ENCODE peak calls at places on chromosome 20, in four cellular contexts. One of them, this sample, is unnamed.

GRCh38 chr20:2729791-2730190 is 37.2 kb downstream of the EBF4 start:
- DNase-seq in HepG2: no peak
- DNase-seq in GM12878: no peak
- DNase-seq in H1: no peak
- DNase-seq in this sample: peak; percentile 43

GRCh38 chr20:63943007-63943807 is 13.0 kb downstream of the UCKL1 start:
- DNase-seq in HepG2: no peak
- DNase-seq in GM12878: no peak
- DNase-seq in H1: no peak
- DNase-seq in this sample: no peak

GRCh38 chr20:48238326-48238725 is 453.0 kb upstream of the SULF2 start:
- DNase-seq in HepG2: no peak
- DNase-seq in GM12878: no peak
- DNase-seq in H1: no peak
- DNase-seq in this sample: no peak

GRCh38 chr20:50304883-50305635 is 114.4 kb downstream of the CEBPB start:
- DNase-seq in HepG2: peak; percentile 92
- DNase-seq in GM12878: no peak
- DNase-seq in H1: no peak
- DNase-seq in this sample: peak; percentile 67

GRCh38 chr20:17590245-17590644 is 20.4 kb downstream of the DSTN start:
- DNase-seq in HepG2: no peak
- DNase-seq in GM12878: no peak
- DNase-seq in H1: no peak
- DNase-seq in this sample: no peak

GRCh38 chr20:16387661-16388060 is 185.6 kb downstream of the KIF16B start:
- DNase-seq in HepG2: no peak
- DNase-seq in GM12878: no peak
- DNase-seq in H1: no peak
- DNase-seq in this sample: no peak

GRCh38 chr20:64095927-64096326 is 11.4 kb downstream of the NPBWR2 start:
- DNase-seq in HepG2: no peak
- DNase-seq in GM12878: no peak
- DNase-seq in H1: no peak
- DNase-seq in this sample: no peak

GRCh38 chr20:31508517-31509244 is 5.6 kb upstream of the HM13 start:
- DNase-seq in HepG2: no peak
- DNase-seq in GM12878: no peak
- DNase-seq in H1: no peak
- DNase-seq in this sample: no peak

GRCh38 chr20:43798591-43799149 is 71.9 kb upstream of the GTSF1L start:
- DNase-seq in HepG2: no peak
- DNase-seq in GM12878: no peak
- DNase-seq in H1: no peak
- DNase-seq in this sample: peak; percentile 30

GRCh38 chr20:12847862-12848261 is 160.9 kb upstream of the SPTLC3 start:
- DNase-seq in HepG2: peak; percentile 11
- DNase-seq in GM12878: no peak
- DNase-seq in H1: no peak
- DNase-seq in this sample: no peak

DNA sequence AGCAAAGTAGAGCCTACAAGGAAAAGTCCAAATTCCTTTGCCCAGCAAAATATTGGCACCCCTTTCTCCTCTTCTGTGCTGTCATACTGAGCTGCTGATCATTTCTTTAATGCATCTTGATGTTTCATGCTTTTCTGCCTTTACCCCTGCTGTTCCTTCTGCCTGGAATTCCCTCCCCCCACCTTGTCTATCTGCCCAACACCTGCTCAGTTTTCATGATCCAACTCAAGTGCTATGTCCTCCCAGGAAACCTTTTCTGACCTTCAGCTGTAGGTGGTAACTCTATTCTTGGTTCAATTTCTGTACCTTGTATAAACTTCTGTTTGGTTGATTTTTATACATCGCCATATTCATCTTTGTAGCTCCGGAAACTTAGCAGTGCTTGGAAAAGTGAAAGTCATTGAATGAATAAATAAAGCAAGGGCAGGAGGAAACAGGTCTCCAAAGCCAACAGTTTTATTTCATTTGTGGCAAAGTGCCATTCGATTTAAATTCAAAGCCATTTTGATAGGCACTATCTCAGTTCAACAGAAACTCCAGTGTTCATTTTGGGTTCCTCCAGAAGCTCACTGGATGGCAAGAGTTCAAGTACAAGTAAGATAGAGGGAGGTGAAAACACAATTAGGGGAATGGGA is 10.4 kb upstream of the BMP2 start:
- DNase-seq in HepG2: no peak
- DNase-seq in GM12878: no peak
- DNase-seq in H1: no peak
- DNase-seq in this sample: no peak
- TF ChIP-seq TCF12 in HepG2: no peak
- TF ChIP-seq TCF12 in GM12878: no peak
- TF ChIP-seq TCF12 in H1: no peak
- TF ChIP-seq TCF12 in this sample: no peak

GRCh38 chr20:21586682-21587081 is 72.8 kb upstream of the NKX2-2 start:
- DNase-seq in HepG2: no peak
- DNase-seq in GM12878: no peak
- DNase-seq in H1: no peak
- DNase-seq in this sample: no peak

DNA sequence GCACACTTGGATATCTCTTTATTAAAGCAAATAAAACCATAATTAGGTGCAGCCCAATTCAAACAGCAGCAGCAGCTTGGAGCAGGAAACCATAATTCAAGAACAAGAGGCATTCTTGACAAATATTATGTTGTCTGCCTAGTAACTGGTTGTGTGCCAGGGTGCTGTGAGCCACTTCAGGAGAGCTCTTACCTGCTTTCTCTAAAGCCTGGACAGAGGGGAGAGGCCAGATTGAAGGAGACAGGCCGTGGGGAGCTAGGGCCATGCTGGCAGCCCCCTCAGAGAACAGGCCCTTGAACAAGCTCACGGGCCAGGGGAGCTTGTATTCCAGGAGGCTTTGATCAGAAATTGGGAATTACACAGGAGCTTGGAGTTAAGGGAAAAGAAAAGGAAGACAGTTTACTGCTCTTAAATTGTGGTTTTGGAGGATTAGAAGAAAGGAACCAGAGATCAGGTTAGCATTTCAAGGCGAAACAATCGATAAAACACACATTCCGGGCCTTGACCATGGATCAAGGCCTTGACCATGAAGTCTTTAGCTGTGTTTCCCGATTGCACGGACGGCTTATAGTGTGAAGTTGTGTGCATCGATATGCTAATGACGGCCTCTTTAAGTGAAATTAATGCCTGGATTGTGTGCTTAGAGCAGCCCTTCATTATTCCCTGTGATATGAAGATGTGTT is 69.8 kb upstream of the NKX2-2 start:
- DNase-seq in HepG2: no peak
- DNase-seq in GM12878: no peak
- DNase-seq in H1: no peak
- DNase-seq in this sample: no peak
- TF ChIP-seq TCF12 in HepG2: no peak
- TF ChIP-seq TCF12 in GM12878: no peak
- TF ChIP-seq TCF12 in H1: no peak
- TF ChIP-seq TCF12 in this sample: no peak

DNA sequence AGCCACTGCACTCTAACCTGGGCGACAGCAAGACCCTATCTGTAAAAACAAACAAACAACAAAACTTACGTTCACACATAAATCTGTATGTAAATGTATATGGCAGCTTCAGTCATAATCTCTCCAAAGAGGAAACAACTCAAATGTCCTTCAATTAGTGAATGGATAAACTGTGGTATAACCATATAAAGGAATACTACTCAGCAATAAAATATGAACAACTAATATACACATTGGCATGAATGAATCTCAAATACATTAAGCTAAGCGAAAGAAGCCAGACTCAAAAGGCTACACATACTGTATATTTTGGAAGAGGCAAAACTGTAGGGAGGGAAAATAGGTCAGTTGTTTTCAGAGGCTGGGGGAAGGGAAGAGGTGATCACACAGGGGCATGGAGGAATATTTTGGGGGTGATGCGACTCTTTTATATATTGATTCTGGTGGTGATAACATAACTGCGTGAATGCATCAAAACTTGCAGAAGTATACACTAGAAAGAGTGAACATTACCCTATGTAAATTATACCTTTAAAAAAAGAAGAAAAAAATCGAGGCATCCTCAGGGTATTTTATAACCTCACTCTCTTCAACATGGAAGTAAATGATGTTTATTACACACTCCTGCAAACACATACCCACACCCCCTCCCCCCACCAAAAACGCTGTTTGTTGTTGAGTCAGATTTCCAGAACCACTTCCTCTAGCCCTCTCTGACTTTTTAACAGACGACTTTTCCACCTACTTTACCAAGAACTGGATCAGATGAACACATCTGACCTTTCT is 115.2 kb upstream of the RNF24 start:
- DNase-seq in HepG2: no peak
- DNase-seq in GM12878: no peak
- DNase-seq in H1: no peak
- DNase-seq in this sample: no peak
- TF ChIP-seq TCF12 in HepG2: no peak
- TF ChIP-seq TCF12 in GM12878: no peak
- TF ChIP-seq TCF12 in H1: no peak
- TF ChIP-seq TCF12 in this sample: peak; percentile 27

GRCh38 chr20:52801628-52802006 is 170.5 kb upstream of the TSHZ2 start:
- DNase-seq in HepG2: no peak
- DNase-seq in GM12878: no peak
- DNase-seq in H1: no peak
- DNase-seq in this sample: peak; percentile 50
- TF ChIP-seq TCF12 in HepG2: no peak
- TF ChIP-seq TCF12 in GM12878: no peak
- TF ChIP-seq TCF12 in H1: no peak
- TF ChIP-seq TCF12 in this sample: peak; percentile 35

DNA sequence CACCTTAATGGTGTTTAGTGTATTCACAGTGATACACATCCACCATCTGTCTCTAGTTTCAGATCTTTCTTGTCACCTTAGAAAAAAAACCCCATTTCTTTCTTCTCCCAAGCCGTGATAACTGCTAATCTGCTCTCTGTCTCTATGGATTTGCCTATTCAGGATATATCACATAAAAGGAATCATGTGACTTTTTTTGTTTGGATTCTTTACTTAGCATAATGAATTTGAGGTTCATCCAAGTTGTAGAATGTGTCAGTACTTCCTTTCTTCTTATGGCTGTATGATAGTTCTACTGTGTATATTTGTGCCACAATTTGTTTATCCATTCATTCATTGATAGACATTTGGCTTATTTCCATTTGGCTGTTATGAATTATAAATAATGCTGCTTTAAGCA is 57.1 kb downstream of the ITCH start:
- DNase-seq in HepG2: no peak
- DNase-seq in GM12878: no peak
- DNase-seq in H1: no peak
- DNase-seq in this sample: no peak
- TF ChIP-seq TCF12 in HepG2: no peak
- TF ChIP-seq TCF12 in GM12878: no peak
- TF ChIP-seq TCF12 in H1: no peak
- TF ChIP-seq TCF12 in this sample: no peak

DNA sequence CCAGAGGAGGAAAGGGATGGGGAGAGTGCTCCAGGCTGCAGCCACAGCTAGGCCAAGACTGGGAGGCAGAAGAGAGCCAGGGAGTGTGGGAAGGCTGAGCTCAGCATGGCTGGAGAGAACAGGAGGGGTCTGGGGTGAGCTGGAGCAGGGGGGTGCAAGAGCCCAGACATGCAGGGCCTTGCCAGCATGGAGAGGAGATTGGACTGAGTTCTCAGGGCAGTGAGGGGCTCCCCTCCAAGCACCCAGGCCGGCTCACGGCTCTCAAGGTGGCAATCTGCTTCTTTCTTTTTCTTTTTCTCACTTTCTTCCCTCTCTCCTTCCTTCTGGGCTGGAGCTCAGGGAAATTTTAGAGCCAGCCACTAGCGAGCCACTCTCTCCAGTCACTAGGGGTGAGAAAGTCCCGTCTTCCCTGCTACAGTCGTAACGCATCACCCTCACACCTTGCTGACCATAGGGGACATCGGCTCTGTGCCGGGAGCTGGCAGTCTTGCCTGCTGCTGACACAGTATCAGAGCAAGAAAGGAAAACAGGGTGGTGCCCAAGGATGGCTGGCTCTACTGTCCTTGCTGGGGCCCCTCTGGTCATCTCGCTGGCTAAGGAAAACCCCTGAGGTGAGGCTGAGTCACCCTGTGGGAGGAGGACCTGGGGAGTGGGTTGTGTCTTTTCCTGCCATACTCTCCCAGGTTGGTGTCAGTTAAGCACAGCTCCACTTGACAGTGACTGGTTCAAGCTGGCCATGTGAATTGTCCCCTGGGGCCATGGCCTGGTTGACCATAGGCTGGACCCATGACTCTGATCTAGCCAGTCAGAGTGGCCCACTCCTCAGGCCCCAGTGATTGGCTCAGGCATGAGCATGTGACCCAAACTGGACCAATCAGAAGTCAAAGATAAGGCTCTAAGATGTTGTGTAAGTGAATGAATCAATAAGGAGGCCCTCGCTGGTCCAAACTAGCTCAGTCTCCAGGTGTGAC is 135.1 kb upstream of the PMEPA1 start:
- DNase-seq in HepG2: no peak
- DNase-seq in GM12878: no peak
- DNase-seq in H1: no peak
- DNase-seq in this sample: no peak
- TF ChIP-seq TCF12 in HepG2: no peak
- TF ChIP-seq TCF12 in GM12878: no peak
- TF ChIP-seq TCF12 in H1: no peak
- TF ChIP-seq TCF12 in this sample: no peak

DNA sequence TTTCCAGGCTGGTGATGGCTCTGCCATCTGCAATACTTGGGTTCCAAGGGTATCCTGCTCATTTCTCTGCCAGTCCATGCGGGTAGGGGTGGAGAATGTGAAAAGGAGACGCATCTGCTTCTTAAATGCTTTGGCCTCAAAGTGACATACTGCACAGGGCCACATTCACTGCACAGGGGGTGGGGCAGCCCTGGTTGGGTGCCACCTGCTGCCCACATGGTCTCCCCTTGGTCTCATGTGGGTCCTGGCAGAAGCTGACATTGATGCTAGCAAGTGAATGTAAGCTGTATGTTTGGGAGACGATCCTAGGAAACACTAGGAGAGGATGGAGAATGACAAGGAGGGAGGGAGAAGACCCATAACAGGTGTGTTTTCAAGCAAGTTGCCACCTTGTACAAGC is 140.9 kb downstream of the EDN3 start:
- DNase-seq in HepG2: no peak
- DNase-seq in GM12878: no peak
- DNase-seq in H1: no peak
- DNase-seq in this sample: no peak
- TF ChIP-seq TCF12 in HepG2: no peak
- TF ChIP-seq TCF12 in GM12878: no peak
- TF ChIP-seq TCF12 in H1: no peak
- TF ChIP-seq TCF12 in this sample: no peak

GRCh38 chr20:20706285-20706684 is 6.2 kb downstream of the RALGAPA2 start:
- DNase-seq in HepG2: peak; percentile 38
- DNase-seq in GM12878: no peak
- DNase-seq in H1: no peak
- DNase-seq in this sample: no peak
- TF ChIP-seq TCF12 in HepG2: no peak
- TF ChIP-seq TCF12 in GM12878: no peak
- TF ChIP-seq TCF12 in H1: no peak
- TF ChIP-seq TCF12 in this sample: no peak